ENCODE peak calls at places on chromosomes 11 and 22, in seven cellular contexts. G, O, V, Y, M, U and N are unnamed samples.

GRCh38 chr11:93484716-93485115 is 58.5 kb downstream of the SMCO4 start:
- DNase-seq in G (no peak), O (no peak), V (no peak), Y (peak; percentile 77), M (peak; percentile 43), U (peak; percentile 44), N (no peak)

GRCh38 chr11:57239348-57239747 is 2.3 kb upstream of the APLNR start:
- DNase-seq in G (no peak), O (no peak), V (no peak), Y (no peak), M (no peak), U (no peak), N (no peak)

GRCh38 chr11:124946735-124947141 is 7.3 kb upstream of the CCDC15 start:
- DNase-seq in G (no peak), O (peak; percentile 24), V (no peak), Y (no peak), M (no peak), U (no peak), N (no peak)

GRCh38 chr11:1310315-1310687 is 869 bp upstream of the TOLLIP start:
- DNase-seq in G (no peak), O (no peak), V (no peak), Y (no peak), M (no peak), U (no peak), N (no peak)

GRCh38 chr11:116379185-116379828 is 393.5 kb downstream of the BUD13 start:
- DNase-seq in G (peak; percentile 66), O (peak; percentile 31), V (no peak), Y (peak; percentile 5), M (no peak), U (peak; percentile 42), N (no peak)

GRCh38 chr11:92376146-92376599 is 151.6 kb downstream of the FAT3 start:
- DNase-seq in G (no peak), O (no peak), V (no peak), Y (peak; percentile 75), M (no peak), U (peak; percentile 29), N (no peak)

GRCh38 chr11:57054782-57055181 is 66.1 kb downstream of the OR5AK2 start:
- DNase-seq in G (no peak), O (no peak), V (no peak), Y (no peak), M (no peak), U (no peak), N (no peak)

GRCh38 chr11:44589301-44589700 is 23.8 kb downstream of the CD82 start:
- DNase-seq in G (no peak), O (no peak), V (no peak), Y (peak; percentile 78), M (no peak), U (no peak), N (peak; percentile 74)

GRCh38 chr11:1303973-1304372 is 5.5 kb downstream of the TOLLIP start:
- DNase-seq in G (no peak), O (no peak), V (no peak), Y (peak; percentile 20), M (no peak), U (peak; percentile 17), N (no peak)

GRCh38 chr11:62295504-62295903 is 3.4 kb downstream of the SCGB1D4 start:
- DNase-seq in G (peak; percentile 35), O (peak; percentile 59), V (no peak), Y (peak; percentile 17), M (no peak), U (peak; percentile 53), N (no peak)

GRCh38 chr11:110891411-110891810 is 179.2 kb upstream of the ARHGAP20 start:
- DNase-seq in G (no peak), O (no peak), V (no peak), Y (peak; percentile 93), M (no peak), U (peak; percentile 45), N (no peak)

GRCh38 chr11:64234840-64235379 is 526 bp downstream of the VEGFB start:
- DNase-seq in G (no peak), O (peak; percentile 59), V (peak; percentile 57), Y (no peak), M (peak; percentile 46), U (peak; percentile 17), N (no peak)

GRCh38 chr22:24554316-24555159 is at the start of gene GUCD1:
- DNase-seq in G (no peak), O (peak; percentile 18), V (peak; percentile 22), Y (peak; percentile 61), M (no peak), U (peak; percentile 52), N (peak; percentile 49)

GRCh38 chr11:126391286-126391954 is 35.9 kb downstream of the ST3GAL4 start:
- DNase-seq in G (no peak), O (no peak), V (no peak), Y (no peak), M (no peak), U (no peak), N (no peak)

GRCh38 chr11:25247336-25247735 is 750.5 kb downstream of the LUZP2 start:
- DNase-seq in G (no peak), O (peak; percentile 51), V (no peak), Y (peak; percentile 80), M (no peak), U (no peak), N (no peak)

GRCh38 chr11:10042699-10043098 is 251.3 kb downstream of the SBF2 start:
- DNase-seq in G (no peak), O (peak; percentile 35), V (no peak), Y (no peak), M (no peak), U (no peak), N (no peak)

GRCh38 chr22:35397095-35397904 is 2.6 kb upstream of the MCM5 start:
- DNase-seq in G (no peak), O (no peak), V (no peak), Y (peak; percentile 34), M (no peak), U (peak; percentile 58), N (no peak)

GRCh38 chr22:45318168-45318557 is 8.4 kb downstream of the FAM118A start:
- DNase-seq in G (no peak), O (no peak), V (peak; percentile 78), Y (peak; percentile 93), M (peak; percentile 73), U (peak; percentile 97), N (peak; percentile 92)

GRCh38 chr22:29580200-29580810 is 608 bp downstream of the NIPSNAP1 start:
- DNase-seq in G (no peak), O (no peak), V (no peak), Y (no peak), M (peak; percentile 57), U (no peak), N (no peak)

GRCh38 chr22:25085930-25086901 is 113.4 kb upstream of the CRYBB3 start:
- DNase-seq in G (no peak), O (no peak), V (peak; percentile 55), Y (no peak), M (peak; percentile 56), U (peak; percentile 49), N (no peak)

GRCh38 chr22:42270178-42270511 is 308 bp downstream of the TCF20 start:
- DNase-seq in G (no peak), O (peak; percentile 32), V (no peak), Y (no peak), M (no peak), U (no peak), N (no peak)

GRCh38 chr11:6630632-6631291 is 11.5 kb upstream of the TPP1 start:
- DNase-seq in G (no peak), O (no peak), V (no peak), Y (no peak), M (no peak), U (no peak), N (no peak)
- H3K4me3 ChIP-seq in G (peak overlapping the region; percentile 80), O (no peak overlapping the region), V (no peak overlapping the region), Y (no peak overlapping the region), M (no peak overlapping the region), U (peak overlapping the region; percentile 12), N (no peak overlapping the region)

DNA sequence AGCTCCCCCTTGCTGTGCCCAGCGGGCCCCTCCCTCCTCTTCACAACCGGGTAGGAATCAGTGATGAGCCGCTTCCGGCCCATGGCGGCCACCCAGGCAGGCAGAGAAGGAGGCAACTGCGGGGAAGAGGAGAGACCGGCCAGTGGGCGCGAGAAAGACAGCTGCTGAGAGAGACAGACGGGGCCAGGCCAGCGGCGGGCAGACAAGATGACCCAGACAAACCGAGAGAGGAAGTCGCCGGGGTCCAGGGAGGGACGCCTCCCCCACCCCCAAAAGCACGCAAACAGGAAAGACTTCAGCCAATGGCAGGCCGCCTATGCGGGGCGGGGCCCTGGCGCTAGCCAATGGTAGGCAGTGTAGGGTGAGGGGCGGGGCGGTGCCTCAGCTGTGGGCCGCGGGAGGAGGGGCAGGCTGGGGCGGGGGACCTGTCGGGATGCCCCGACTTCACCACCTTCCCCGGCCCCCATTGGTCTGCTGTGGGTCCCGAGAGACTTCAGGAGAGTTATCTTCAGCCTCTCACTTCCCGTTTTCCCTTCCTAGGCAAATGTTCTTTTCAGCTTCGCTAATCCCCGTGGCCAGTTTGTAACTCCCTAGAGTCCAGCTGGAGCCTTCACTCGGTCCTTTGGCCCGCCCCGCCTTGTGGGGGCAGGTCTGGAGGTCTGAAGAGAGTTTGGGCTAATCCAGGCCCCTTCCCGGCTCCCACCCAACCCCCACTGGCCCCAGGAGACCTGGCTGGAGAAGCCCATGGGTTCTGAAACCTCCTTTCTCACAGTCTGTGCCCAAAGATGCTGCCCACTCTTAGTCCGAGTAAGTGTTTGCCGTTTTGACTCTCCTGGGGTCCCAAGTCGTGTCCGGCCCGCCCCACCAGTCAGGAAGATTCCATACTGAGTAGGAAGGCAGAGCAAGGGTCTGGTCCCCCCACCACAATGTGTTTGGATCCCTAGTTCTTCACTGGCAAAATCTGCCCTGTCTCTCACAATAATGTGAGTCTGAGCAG is at the start of gene POLD4:
- DNase-seq in G (peak; percentile 92), O (peak; percentile 98), V (peak; percentile 99), Y (peak; percentile 93), M (peak; percentile 99), U (peak; percentile 99), N (peak; percentile 100)
- H3K4me1 ChIP-seq in G (peaks cover 22% of the 10 kb centered on the region), O (peaks cover 64% of the 10 kb centered on the region), V (peaks cover 83% of the 10 kb centered on the region), Y (peaks cover 45% of the 10 kb centered on the region), M (peaks cover 13% of the 10 kb centered on the region), U (peaks cover 10% of the 10 kb centered on the region), N (peaks cover 65% of the 10 kb centered on the region)

GRCh38 chr11:133408936-133409335 is 123.4 kb downstream of the OPCML start:
- DNase-seq in G (no peak), O (no peak), V (no peak), Y (no peak), M (no peak), U (no peak), N (no peak)
- H3K9me3 ChIP-seq in G (no peaks in the 10 kb centered on the region), O (peaks cover 41% of the 10 kb centered on the region), V (no peaks in the 10 kb centered on the region), Y (no peaks in the 10 kb centered on the region), M (no peaks in the 10 kb centered on the region), U (no peaks in the 10 kb centered on the region), N (no peaks in the 10 kb centered on the region)

DNA sequence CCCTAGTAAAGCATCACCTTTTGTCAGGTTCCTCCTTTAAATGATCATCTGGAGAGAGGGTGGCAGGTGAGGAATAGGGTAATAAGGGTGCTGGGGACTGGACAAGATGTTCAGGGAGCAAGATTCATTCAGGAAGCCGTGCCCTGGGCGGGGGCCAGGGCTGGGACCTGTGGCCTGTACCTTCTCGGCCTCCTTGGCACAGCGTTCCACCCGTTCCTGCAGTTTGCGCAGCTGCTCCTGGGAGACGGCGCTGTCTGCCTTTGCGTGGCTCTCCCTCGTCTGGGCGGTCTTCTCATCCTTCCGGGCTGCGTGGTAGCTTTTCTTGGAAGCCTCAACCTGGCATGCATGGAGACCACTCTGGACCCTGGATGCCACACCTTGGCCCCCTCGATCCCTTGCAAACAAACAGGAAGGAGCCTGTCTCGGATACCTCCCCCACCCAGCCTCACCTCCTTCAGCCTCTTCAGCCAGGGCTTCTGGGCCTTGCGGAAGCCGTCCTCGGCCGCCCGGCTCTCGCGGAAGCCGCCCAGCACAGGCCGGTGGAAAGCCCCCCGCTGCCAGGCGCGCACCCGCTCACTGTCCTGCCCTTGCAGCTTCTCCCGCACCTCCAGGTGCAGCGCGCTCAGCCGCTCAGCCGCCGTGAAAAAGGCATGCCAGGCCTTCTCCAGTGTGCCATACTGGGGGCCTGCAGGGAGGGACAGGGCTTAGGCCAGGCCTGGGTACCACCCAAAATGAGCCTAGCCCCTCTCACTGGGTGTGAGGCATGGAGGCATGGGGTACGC is 3.5 kb upstream of the ARFGAP2 start:
- DNase-seq in G (no peak), O (no peak), V (no peak), Y (no peak), M (no peak), U (no peak), N (no peak)
- H3K4me3 ChIP-seq in G (no peak overlapping the region), O (no peak overlapping the region), V (peak overlapping the region; percentile 76), Y (no peak overlapping the region), M (no peak overlapping the region), U (no peak overlapping the region), N (no peak overlapping the region)